ENCODE peak calls at places on chromosomes 16 and 17, in nine cellular contexts. G is fibroblast of mammary gland, E is thyroid gland, U is mucosa of descending colon, I is Calu3, T is endodermal cell, Y is HCT116, N is gastrocnemius medialis, O is fibroblast of lung. Q is an unnamed sample.
A peak's percentile ranks its signal among the peaks of the same experiment; 100 is the strongest.

GRCh38 chr16:12589676-12590075 is 214.0 kb downstream of the CPPED1 start:
- DNase-seq in G (no peak), E (no peak), U (no peak), I (no peak), T (peak; percentile 5), Y (no peak), N (no peak), O (no peak), Q (no peak)

GRCh38 chr17:12995896-12996295 is 21.9 kb downstream of the ELAC2 start:
- DNase-seq in G (no peak), E (no peak), U (no peak), I (no peak), T (no peak), Y (no peak), N (no peak), O (no peak), Q (no peak)

GRCh38 chr16:85901760-85902365 is 2.9 kb downstream of the IRF8 start:
- DNase-seq in G (no peak), E (no peak), U (no peak), I (no peak), T (no peak), Y (no peak), N (no peak), O (no peak), Q (no peak)

GRCh38 chr17:77217136-77217535 is 76.4 kb downstream of the SEC14L1 start:
- DNase-seq in G (no peak), E (peak; percentile 81), U (peak; percentile 11), I (no peak), T (no peak), Y (no peak), N (no peak), O (no peak), Q (no peak)

GRCh38 chr16:11009027-11009755 is 64.8 kb downstream of the CLEC16A start:
- DNase-seq in G (no peak), E (no peak), U (no peak), I (no peak), T (no peak), Y (no peak), N (no peak), O (no peak), Q (no peak)

GRCh38 chr17:75480281-75480680 is 23.8 kb downstream of the TMEM94 start:
- DNase-seq in G (no peak), E (no peak), U (peak; percentile 18), I (no peak), T (peak; percentile 44), Y (no peak), N (no peak), O (no peak), Q (no peak)

GRCh38 chr17:68054296-68054900 is 18.9 kb downstream of the KPNA2 start:
- DNase-seq in G (peak; percentile 46), E (peak; percentile 41), U (no peak), I (no peak), T (no peak), Y (no peak), N (no peak), O (peak; percentile 81), Q (no peak)

GRCh38 chr17:33291248-33292183 is 1.6 kb downstream of the ASIC2 start:
- DNase-seq in G (peak; percentile 28), E (no peak), U (peak; percentile 56), I (no peak), T (peak; percentile 91), Y (no peak), N (no peak), O (peak; percentile 75), Q (peak; percentile 13)

GRCh38 chr16:369866-370436 is 387 bp downstream of the MRPL28 start:
- DNase-seq in G (no peak), E (no peak), U (no peak), I (no peak), T (peak; percentile 76), Y (no peak), N (no peak), O (peak; percentile 23), Q (no peak)

GRCh38 chr17:76697702-76698465 is 12.9 kb downstream of the MXRA7 start:
- DNase-seq in G (no peak), E (peak; percentile 61), U (no peak), I (no peak), T (peak; percentile 78), Y (no peak), N (no peak), O (peak; percentile 82), Q (no peak)

GRCh38 chr16:67387479-67388079 is 5.7 kb downstream of the TPPP3 start:
- DNase-seq in G (no peak), E (no peak), U (no peak), I (no peak), T (no peak), Y (no peak), N (no peak), O (no peak), Q (no peak)

GRCh38 chr16:2512920-2513404 is 790 bp upstream of the ATP6V0C start:
- DNase-seq in G (no peak), E (peak; percentile 47), U (peak; percentile 73), I (no peak), T (peak; percentile 80), Y (no peak), N (no peak), O (no peak), Q (no peak)

DNA sequence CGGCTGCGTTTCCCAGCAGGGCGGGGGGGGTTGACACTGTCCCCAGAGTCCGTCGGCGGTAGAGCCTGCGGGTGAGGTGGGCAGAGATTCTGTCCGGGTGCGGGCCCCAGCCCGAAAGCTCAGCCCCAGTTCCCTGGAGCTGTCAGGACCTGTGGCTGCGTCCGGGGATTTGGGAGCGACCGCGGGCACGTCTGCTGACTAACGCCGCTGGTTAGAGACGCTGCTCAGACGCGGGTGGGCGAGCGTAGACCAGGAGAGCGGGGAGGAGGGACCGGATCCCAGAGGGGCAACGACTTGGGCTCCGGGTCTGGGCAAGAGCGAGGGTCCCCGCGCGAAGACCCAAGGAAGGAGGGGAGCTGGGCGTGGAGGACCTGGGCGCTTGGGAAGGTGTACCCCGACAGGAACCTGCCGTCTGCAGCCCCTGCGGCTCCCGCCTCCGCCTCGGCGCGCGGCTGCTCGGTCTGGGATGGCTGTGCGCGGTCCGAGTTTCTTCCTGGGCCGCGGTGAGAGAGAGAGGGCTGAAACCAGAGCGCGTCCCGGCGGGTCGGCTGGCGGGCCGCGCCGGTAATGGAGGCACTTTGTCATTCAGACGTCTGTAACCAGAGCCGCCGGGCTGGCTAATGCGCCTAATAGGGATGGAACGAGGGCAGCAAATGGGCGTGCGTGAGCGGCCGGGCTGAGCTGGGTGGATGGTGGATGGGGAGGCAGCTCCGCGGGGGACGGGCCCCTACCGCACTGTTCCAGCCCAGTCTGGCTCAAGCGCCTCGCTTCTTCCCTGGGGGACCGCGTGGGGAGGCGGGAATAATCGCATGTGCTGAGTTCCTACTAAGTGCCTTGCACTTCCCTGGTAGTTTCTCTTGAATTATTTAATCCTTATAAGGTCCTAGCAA is 2.3 kb downstream of the NGFR start:
- DNase-seq in G (peak; percentile 16), E (peak; percentile 41), U (no peak), I (peak; percentile 34), T (peak; percentile 94), Y (no peak), N (peak; percentile 52), O (peak; percentile 63), Q (peak; percentile 37)
- TF ChIP-seq CTCF in G (no peak), E (no peak), U (no peak), I (no peak), T (no peak), Y (no peak), N (no peak), O (no peak), Q (no peak)

GRCh38 chr17:39051001-39051605 is 83.9 kb upstream of the FBXO47 start:
- DNase-seq in G (no peak), E (no peak), U (no peak), I (no peak), T (peak; percentile 54), Y (no peak), N (no peak), O (no peak), Q (no peak)

DNA sequence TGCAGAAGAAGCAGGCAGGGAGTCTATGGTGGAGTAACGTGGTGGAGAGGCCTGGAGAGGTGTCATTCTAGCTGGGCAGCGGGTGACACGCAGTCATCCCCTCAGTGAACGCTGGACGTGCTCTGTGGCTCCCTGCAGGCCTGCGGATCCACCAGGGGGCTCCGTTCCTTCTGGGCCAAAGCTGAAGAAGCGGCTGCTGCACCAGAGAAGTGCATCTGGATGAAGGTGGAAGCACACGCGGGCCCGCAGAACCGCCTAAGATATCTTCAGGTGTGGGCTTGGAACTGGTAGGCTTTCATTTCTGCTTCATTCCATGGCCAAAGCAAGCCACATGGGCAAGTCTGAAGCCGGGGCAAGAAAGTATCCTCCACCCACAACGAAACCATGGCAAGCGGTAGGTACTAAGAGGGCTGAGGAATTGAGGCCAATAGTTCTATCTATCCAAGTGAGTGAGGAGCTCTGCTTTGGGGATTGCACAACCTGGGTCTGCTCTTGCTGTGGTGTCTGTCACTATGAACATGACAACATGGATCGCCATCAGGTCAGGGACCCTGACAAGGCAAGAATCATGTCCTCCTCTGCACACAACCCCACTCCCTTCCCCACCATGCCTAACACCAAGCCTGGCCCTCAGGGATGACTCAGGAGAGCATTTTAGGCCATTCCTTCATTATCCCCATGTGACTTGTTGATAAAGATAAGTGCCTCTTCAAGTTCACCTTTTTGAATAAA is 78.9 kb upstream of the FBXO47 start:
- DNase-seq in G (no peak), E (no peak), U (no peak), I (no peak), T (peak; percentile 96), Y (no peak), N (no peak), O (no peak), Q (no peak)
- TF ChIP-seq CTCF in G (no peak), E (no peak), U (no peak), I (peak; percentile 37), T (peak; percentile 70), Y (no peak), N (no peak), O (no peak), Q (no peak)

DNA sequence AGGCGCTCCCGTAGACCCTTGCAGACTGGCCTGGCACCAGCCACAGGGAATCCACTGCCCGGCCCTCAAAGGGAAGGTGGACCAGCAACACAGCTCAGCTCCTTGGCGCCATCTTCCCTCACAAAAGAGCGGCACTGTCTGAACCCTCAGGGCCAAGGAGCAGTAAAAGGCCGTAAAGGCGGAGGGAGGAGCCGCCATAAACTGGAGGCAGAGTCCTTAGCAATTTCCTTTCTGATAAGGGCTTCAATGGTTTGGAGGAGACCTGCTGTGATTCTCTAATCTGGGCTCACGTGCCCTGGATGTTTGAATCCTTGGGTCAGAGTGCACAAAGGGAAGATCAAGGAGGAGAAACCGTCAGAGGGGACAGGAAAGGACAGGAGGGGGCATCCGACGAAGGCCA is 15.5 kb upstream of the AXIN2 start:
- DNase-seq in G (no peak), E (no peak), U (peak; percentile 79), I (no peak), T (peak; percentile 92), Y (no peak), N (no peak), O (no peak), Q (no peak)
- TF ChIP-seq CTCF in G (no peak), E (no peak), U (no peak), I (no peak), T (peak; percentile 58), Y (no peak), N (no peak), O (no peak), Q (no peak)

GRCh38 chr16:80277182-80277581 is 263.6 kb upstream of the DYNLRB2 start:
- DNase-seq in G (no peak), E (no peak), U (no peak), I (no peak), T (peak; percentile 85), Y (no peak), N (no peak), O (no peak), Q (no peak)
- TF ChIP-seq CTCF in G (no peak), E (no peak), U (no peak), I (no peak), T (peak; percentile 75), Y (no peak), N (no peak), O (no peak), Q (no peak)

GRCh38 chr17:28335201-28335958 is at the start of the genes IFT20 and TNFAIP1:
- DNase-seq in G (peak; percentile 100), E (peak; percentile 99), U (peak; percentile 100), I (peak; percentile 98), T (peak; percentile 100), Y (peak; percentile 99), N (peak; percentile 99), O (peak; percentile 100), Q (peak; percentile 93)
- TF ChIP-seq CTCF in G (no peak), E (no peak), U (no peak), I (no peak), T (no peak), Y (no peak), N (no peak), O (no peak), Q (no peak)

Q was measured in RWPE1.